ENCODE peak calls at places on chromosomes 13 and 19, in four cellular contexts. E, I, B and X are unnamed samples. For H3K27me3, the result is how much of the 10 kb centered on the place peaks cover.

GRCh38 chr19:31983647-31984046 is 361.8 kb upstream of the ZNF507 start:
- DNase-seq in E (no peak), I (no peak), B (no peak), X (no peak)

GRCh38 chr19:50418186-50419021 is at the start of gene SPIB:
- DNase-seq in E (no peak), I (no peak), B (no peak), X (no peak)

GRCh38 chr13:97944396-97945029 is 9.0 kb upstream of the IPO5 start:
- DNase-seq in E (no peak), I (no peak), B (no peak), X (no peak)

GRCh38 chr13:44750618-44751017 is 174.5 kb upstream of the TSC22D1 start:
- DNase-seq in E (no peak), I (no peak), B (no peak), X (no peak)

GRCh38 chr13:44116562-44117315 is 237.0 kb downstream of the LACC1 start:
- DNase-seq in E (peak), I (no peak), B (no peak), X (no peak)

GRCh38 chr13:102693781-102694180 is 1.1 kb downstream of the METTL21C start:
- DNase-seq in E (no peak), I (no peak), B (no peak), X (no peak)

GRCh38 chr19:15934332-15935078 is at the start of gene CYP4F11:
- DNase-seq in E (peak), I (no peak), B (peak), X (no peak)

GRCh38 chr13:113976711-113977684 is 3.1 kb upstream of the C13orf46 start:
- DNase-seq in E (peak), I (no peak), B (peak), X (no peak)

GRCh38 chr13:41823486-41823885 is 137.4 kb downstream of the VWA8 start:
- DNase-seq in E (no peak), I (no peak), B (no peak), X (no peak)
- H3K27ac ChIP-seq in E (no peak), I (no peak), B (no peak), X (no peak)

GRCh38 chr19:55451163-55451521 is 8.0 kb upstream of the SHISA7 start:
- DNase-seq in E (no peak), I (no peak), B (no peak), X (no peak)

GRCh38 chr19:55452381-55453325 is 8.8 kb downstream of the ISOC2 start:
- DNase-seq in E (peak), I (no peak), B (no peak), X (no peak)

GRCh38 chr19:55447421-55448174 is 4.5 kb upstream of the SHISA7 start:
- DNase-seq in E (no peak), I (no peak), B (no peak), X (no peak)

GRCh38 chr19:55451522-55452380 is 8.7 kb upstream of the SHISA7 start:
- DNase-seq in E (no peak), I (peak), B (no peak), X (no peak)

DNA sequence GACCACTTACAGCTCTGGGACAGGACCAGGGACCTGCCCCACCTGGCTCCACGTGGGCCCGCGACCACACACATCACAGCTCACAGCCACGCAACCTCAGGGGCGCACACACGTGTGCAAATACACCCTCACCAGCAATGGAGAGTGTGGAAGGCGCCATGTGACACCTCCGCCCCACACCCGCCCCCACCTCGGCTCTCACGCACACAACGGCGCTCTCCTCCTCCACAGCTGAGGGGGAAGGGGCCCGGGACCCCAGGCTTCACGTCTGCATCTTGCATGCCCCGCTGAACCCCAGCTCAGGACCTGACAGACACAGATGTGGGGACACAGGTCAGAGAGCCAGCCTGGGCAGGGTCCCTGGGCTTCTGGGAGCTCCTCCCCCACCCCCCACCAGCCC is 6.4 kb upstream of the SHISA7 start:
- DNase-seq in E (no peak), I (no peak), B (no peak), X (no peak)
- H3K27me3 ChIP-seq in E (under half), I (under half), B (under half), X (under half)

GRCh38 chr13:67186985-67187569 is 43.1 kb downstream of the PCDH9 start:
- DNase-seq in E (no peak), I (no peak), B (no peak), X (no peak)
- H3K27ac ChIP-seq in E (no peak), I (no peak), B (no peak), X (no peak)

GRCh38 chr19:39986643-39987042 is 10.2 kb upstream of the ZNF546 start:
- DNase-seq in E (no peak), I (no peak), B (no peak), X (no peak)

GRCh38 chr19:39982883-39983282 is 11.9 kb downstream of the PSMC4 start:
- DNase-seq in E (no peak), I (no peak), B (no peak), X (no peak)

GRCh38 chr19:39987167-39987566 is 9.7 kb upstream of the ZNF546 start:
- DNase-seq in E (no peak), I (no peak), B (no peak), X (no peak)

GRCh38 chr19:39983695-39984302 is 12.8 kb downstream of the PSMC4 start:
- DNase-seq in E (no peak), I (no peak), B (no peak), X (no peak)

GRCh38 chr19:39987596-39987995 is 9.3 kb upstream of the ZNF546 start:
- DNase-seq in E (no peak), I (no peak), B (no peak), X (no peak)
- H3K27me3 ChIP-seq in E (under half), I (under half), B (under half), X (under half)

GRCh38 chr13:106678646-106679045 is 110.7 kb upstream of the ARGLU1 start:
- DNase-seq in E (no peak), I (no peak), B (no peak), X (no peak)

GRCh38 chr13:106683918-106684317 is 116.0 kb upstream of the ARGLU1 start:
- DNase-seq in E (no peak), I (no peak), B (no peak), X (no peak)

GRCh38 chr13:106680796-106681482 is 113.0 kb upstream of the ARGLU1 start:
- DNase-seq in E (peak), I (no peak), B (no peak), X (no peak)

GRCh38 chr13:106685142-106685541 is 117.2 kb upstream of the ARGLU1 start:
- DNase-seq in E (no peak), I (no peak), B (no peak), X (no peak)

GRCh38 chr13:106683179-106683578 is 115.2 kb upstream of the ARGLU1 start:
- DNase-seq in E (no peak), I (no peak), B (no peak), X (no peak)
- H3K27ac ChIP-seq in E (no peak), I (no peak), B (no peak), X (no peak)

DNA sequence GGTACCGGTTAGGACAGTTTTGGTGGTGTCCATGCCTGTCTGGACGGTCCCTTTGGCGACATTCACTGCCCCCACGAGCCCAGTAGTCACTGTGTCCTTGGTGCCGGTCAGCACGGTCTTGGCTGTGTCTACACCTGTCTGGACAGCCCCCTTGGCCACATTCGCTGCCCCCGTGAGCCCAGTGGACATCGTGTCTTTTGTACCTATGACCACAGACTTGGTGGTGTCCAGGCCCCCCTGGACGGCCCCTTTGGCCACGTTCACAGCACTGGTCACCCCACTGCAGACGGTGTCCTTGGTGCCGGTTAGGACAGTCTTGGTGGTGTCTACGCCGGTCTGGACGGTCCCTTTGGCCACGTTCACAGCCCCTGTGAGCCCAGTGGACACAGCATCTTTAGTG is 6.2 kb downstream of the PLIN4 start:
- DNase-seq in E (no peak), I (no peak), B (no peak), X (no peak)
- H3K27me3 ChIP-seq in E (under half), I (under half), B (under half), X (under half)

GRCh38 chr19:34325181-34325580 is 39.8 kb upstream of the GPI start:
- DNase-seq in E (no peak), I (no peak), B (no peak), X (no peak)

GRCh38 chr19:34324320-34324719 is 40.7 kb upstream of the GPI start:
- DNase-seq in E (no peak), I (no peak), B (no peak), X (no peak)

GRCh38 chr19:34325961-34326360 is 39.0 kb upstream of the GPI start:
- DNase-seq in E (no peak), I (no peak), B (no peak), X (no peak)

GRCh38 chr19:34321735-34322134 is 43.3 kb upstream of the GPI start:
- DNase-seq in E (no peak), I (no peak), B (no peak), X (no peak)

DNA sequence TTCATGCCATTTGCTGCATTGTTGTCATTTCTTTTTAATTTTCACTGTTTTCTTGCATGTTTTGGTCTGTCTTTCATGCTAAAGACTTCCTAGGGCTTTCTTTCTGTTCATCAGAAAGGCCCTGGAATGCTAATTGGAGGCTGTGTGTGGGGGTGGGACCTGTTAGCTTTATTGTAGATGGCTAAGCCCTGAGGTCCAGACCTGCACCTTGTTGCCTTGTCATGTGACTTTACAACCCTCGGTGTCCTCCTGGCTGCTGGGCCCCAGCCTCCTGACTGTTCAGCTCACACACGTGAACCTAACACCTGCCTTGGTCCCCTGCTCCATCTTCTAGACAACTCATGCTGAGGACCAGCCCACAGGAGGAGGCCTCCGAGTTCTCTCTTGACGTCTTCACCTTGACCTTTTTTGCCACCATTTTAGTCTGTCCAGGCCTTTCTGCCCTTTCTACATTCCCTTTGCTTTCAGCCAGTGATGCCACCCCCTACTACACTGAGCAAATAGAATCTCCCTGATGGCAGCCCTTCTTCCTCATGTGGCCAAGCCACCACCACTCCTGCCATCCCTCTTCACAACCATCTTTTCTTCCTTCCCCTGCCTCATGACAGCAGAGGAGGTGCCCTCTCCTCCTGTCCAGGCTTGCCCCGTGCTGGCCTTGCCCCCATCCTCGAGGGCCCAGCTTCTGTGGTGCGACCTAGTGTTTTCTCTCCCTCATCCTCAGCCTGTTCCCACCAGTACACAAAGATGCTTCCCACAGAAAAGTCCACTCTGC is 41.4 kb upstream of the GPI start:
- DNase-seq in E (no peak), I (no peak), B (no peak), X (no peak)
- H3K27ac ChIP-seq in E (no peak), I (no peak), B (no peak), X (no peak)

DNA sequence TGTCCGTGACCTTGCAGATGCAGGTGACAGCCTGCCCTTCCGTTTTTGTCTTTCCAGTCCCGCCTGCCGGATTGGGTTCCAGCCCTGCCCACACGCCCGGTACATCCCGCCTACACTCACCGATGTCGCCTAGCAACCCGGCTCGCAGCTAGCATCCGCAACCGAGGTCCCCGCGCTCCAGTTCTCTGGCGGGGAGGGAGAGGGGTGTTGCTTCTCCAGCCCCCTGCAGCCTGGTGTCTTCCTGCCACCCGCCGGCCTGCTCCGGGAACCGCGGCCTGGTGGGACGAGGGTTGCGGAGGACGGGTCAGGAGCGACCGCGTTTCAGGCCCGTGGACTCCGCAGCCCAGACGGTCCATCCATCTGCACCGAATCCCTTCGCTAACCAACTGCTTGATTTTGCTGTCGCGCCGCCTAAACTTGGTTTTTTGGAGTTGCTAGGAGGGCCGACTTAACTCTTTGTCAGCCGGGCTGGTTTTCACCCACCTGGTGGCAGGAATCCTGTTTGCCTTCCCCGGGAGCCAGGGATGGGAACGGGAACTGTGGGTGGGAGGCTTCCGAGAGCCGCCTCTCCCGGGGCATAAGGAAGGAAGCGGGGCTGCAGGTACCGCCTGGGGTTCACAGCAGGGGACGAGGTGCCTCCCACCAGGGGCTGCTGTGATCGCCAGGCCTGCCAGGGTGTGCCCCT is 15.4 kb upstream of the MATK start:
- DNase-seq in E (peak), I (peak), B (no peak), X (peak)
- H3K27me3 ChIP-seq in E (under half), I (under half), B (under half), X (under half)